ENCODE peak calls at places on chromosomes 1 and 21, in eight cellular contexts. One of them, this sample, is unnamed.

GRCh38 chr1:203625623-203626189 is 926 bp upstream of the ATP2B4 start:
- DNase-seq in AG10803: no peak
- DNase-seq in HS-5: no peak
- DNase-seq in left ventricle myocardium inferior: no peak
- DNase-seq in foreskin fibroblast: peak
- DNase-seq in HEK293T: peak
- DNase-seq in NT2/D1: no peak
- DNase-seq in activated T-cell treated with anti-CD3 and anti-CD28 coated beads for 1 hour: peak
- DNase-seq in this sample: no peak

GRCh38 chr21:33258475-33258874 is 7.7 kb upstream of the IL10RB start:
- DNase-seq in AG10803: no peak
- DNase-seq in HS-5: no peak
- DNase-seq in left ventricle myocardium inferior: no peak
- DNase-seq in foreskin fibroblast: no peak
- DNase-seq in HEK293T: no peak
- DNase-seq in NT2/D1: no peak
- DNase-seq in activated T-cell treated with anti-CD3 and anti-CD28 coated beads for 1 hour: no peak
- DNase-seq in this sample: no peak

GRCh38 chr1:116710326-116711060 is 43.0 kb upstream of the IGSF3 start:
- DNase-seq in AG10803: no peak
- DNase-seq in HS-5: no peak
- DNase-seq in left ventricle myocardium inferior: no peak
- DNase-seq in foreskin fibroblast: no peak
- DNase-seq in HEK293T: no peak
- DNase-seq in NT2/D1: no peak
- DNase-seq in activated T-cell treated with anti-CD3 and anti-CD28 coated beads for 1 hour: no peak
- DNase-seq in this sample: no peak

GRCh38 chr1:42385283-42385682 is 4.7 kb downstream of the RIMKLA start:
- DNase-seq in AG10803: peak
- DNase-seq in HS-5: no peak
- DNase-seq in left ventricle myocardium inferior: no peak
- DNase-seq in foreskin fibroblast: peak
- DNase-seq in HEK293T: no peak
- DNase-seq in NT2/D1: no peak
- DNase-seq in activated T-cell treated with anti-CD3 and anti-CD28 coated beads for 1 hour: no peak
- DNase-seq in this sample: no peak

GRCh38 chr1:172269084-172269483 is 151.4 kb upstream of the C1orf105 start:
- DNase-seq in AG10803: no peak
- DNase-seq in HS-5: no peak
- DNase-seq in left ventricle myocardium inferior: no peak
- DNase-seq in foreskin fibroblast: no peak
- DNase-seq in HEK293T: no peak
- DNase-seq in NT2/D1: no peak
- DNase-seq in activated T-cell treated with anti-CD3 and anti-CD28 coated beads for 1 hour: no peak
- DNase-seq in this sample: no peak

GRCh38 chr1:39758556-39759435 is 12.4 kb downstream of the OXCT2 start:
- DNase-seq in AG10803: no peak
- DNase-seq in HS-5: no peak
- DNase-seq in left ventricle myocardium inferior: no peak
- DNase-seq in foreskin fibroblast: no peak
- DNase-seq in HEK293T: no peak
- DNase-seq in NT2/D1: no peak
- DNase-seq in activated T-cell treated with anti-CD3 and anti-CD28 coated beads for 1 hour: no peak
- DNase-seq in this sample: no peak

GRCh38 chr21:42640486-42640885 is 12.9 kb upstream of the PDE9A start:
- DNase-seq in AG10803: no peak
- DNase-seq in HS-5: no peak
- DNase-seq in left ventricle myocardium inferior: no peak
- DNase-seq in foreskin fibroblast: no peak
- DNase-seq in HEK293T: no peak
- DNase-seq in NT2/D1: no peak
- DNase-seq in activated T-cell treated with anti-CD3 and anti-CD28 coated beads for 1 hour: no peak
- DNase-seq in this sample: no peak

GRCh38 chr1:28208818-28209441 is 23.9 kb downstream of the DNAJC8 start:
- DNase-seq in AG10803: peak
- DNase-seq in HS-5: no peak
- DNase-seq in left ventricle myocardium inferior: peak
- DNase-seq in foreskin fibroblast: peak
- DNase-seq in HEK293T: peak
- DNase-seq in NT2/D1: peak
- DNase-seq in activated T-cell treated with anti-CD3 and anti-CD28 coated beads for 1 hour: peak
- DNase-seq in this sample: peak

GRCh38 chr1:241934181-241934815 is 23.3 kb upstream of the BECN2 start:
- DNase-seq in AG10803: peak
- DNase-seq in HS-5: no peak
- DNase-seq in left ventricle myocardium inferior: no peak
- DNase-seq in foreskin fibroblast: peak
- DNase-seq in HEK293T: peak
- DNase-seq in NT2/D1: peak
- DNase-seq in activated T-cell treated with anti-CD3 and anti-CD28 coated beads for 1 hour: no peak
- DNase-seq in this sample: peak

GRCh38 chr21:15520811-15521643 is 208.8 kb upstream of the USP25 start:
- DNase-seq in AG10803: no peak
- DNase-seq in HS-5: no peak
- DNase-seq in left ventricle myocardium inferior: no peak
- DNase-seq in foreskin fibroblast: peak
- DNase-seq in HEK293T: peak
- DNase-seq in NT2/D1: peak
- DNase-seq in activated T-cell treated with anti-CD3 and anti-CD28 coated beads for 1 hour: no peak
- DNase-seq in this sample: no peak

GRCh38 chr1:59332983-59333382 is 36.1 kb downstream of the FGGY start:
- DNase-seq in AG10803: peak
- DNase-seq in HS-5: peak
- DNase-seq in left ventricle myocardium inferior: no peak
- DNase-seq in foreskin fibroblast: peak
- DNase-seq in HEK293T: no peak
- DNase-seq in NT2/D1: no peak
- DNase-seq in activated T-cell treated with anti-CD3 and anti-CD28 coated beads for 1 hour: no peak
- DNase-seq in this sample: peak

GRCh38 chr1:39886757-39887231 is 3.5 kb upstream of the TRIT1 start:
- DNase-seq in AG10803: peak
- DNase-seq in HS-5: no peak
- DNase-seq in left ventricle myocardium inferior: no peak
- DNase-seq in foreskin fibroblast: peak
- DNase-seq in HEK293T: no peak
- DNase-seq in NT2/D1: no peak
- DNase-seq in activated T-cell treated with anti-CD3 and anti-CD28 coated beads for 1 hour: no peak
- DNase-seq in this sample: no peak

GRCh38 chr21:16241500-16241963 is 511.8 kb downstream of the USP25 start:
- DNase-seq in AG10803: no peak
- DNase-seq in HS-5: no peak
- DNase-seq in left ventricle myocardium inferior: no peak
- DNase-seq in foreskin fibroblast: no peak
- DNase-seq in HEK293T: peak
- DNase-seq in NT2/D1: peak
- DNase-seq in activated T-cell treated with anti-CD3 and anti-CD28 coated beads for 1 hour: no peak
- DNase-seq in this sample: no peak

GRCh38 chr1:59261537-59261936 is 35.4 kb upstream of the FGGY start:
- DNase-seq in AG10803: peak
- DNase-seq in HS-5: no peak
- DNase-seq in left ventricle myocardium inferior: no peak
- DNase-seq in foreskin fibroblast: peak
- DNase-seq in HEK293T: no peak
- DNase-seq in NT2/D1: no peak
- DNase-seq in activated T-cell treated with anti-CD3 and anti-CD28 coated beads for 1 hour: no peak
- DNase-seq in this sample: no peak

GRCh38 chr1:44471911-44472439 is 66.9 kb downstream of the RNF220 start:
- DNase-seq in AG10803: no peak
- DNase-seq in HS-5: no peak
- DNase-seq in left ventricle myocardium inferior: no peak
- DNase-seq in foreskin fibroblast: no peak
- DNase-seq in HEK293T: no peak
- DNase-seq in NT2/D1: no peak
- DNase-seq in activated T-cell treated with anti-CD3 and anti-CD28 coated beads for 1 hour: no peak
- DNase-seq in this sample: no peak